ENCODE peak calls at places on chromosomes 2 and 18, in four cellular contexts. F is NCI-H1105, Y is Caco-2, Z is Calu3. M is an unnamed sample.

GRCh38 chr2:62722679-62723078 is 17.2 kb downstream of the EHBP1 start:
- DNase-seq in F (no peak), Y (no peak), Z (no peak), M (no peak)

GRCh38 chr2:237931205-237931721 is 35.6 kb upstream of the UBE2F start:
- DNase-seq in Y (no peak), F (no peak), Z (no peak), M (no peak)

GRCh38 chr2:105674859-105675541 is 69.7 kb upstream of the NCK2 start:
- DNase-seq in Y (no peak), Z (no peak), F (no peak), M (no peak)

GRCh38 chr2:25590921-25591505 is 82.4 kb downstream of the DTNB start:
- DNase-seq in Y (no peak), F (no peak), Z (no peak), M (no peak)

GRCh38 chr2:17557596-17557995 is 17.1 kb downstream of the VSNL1 start:
- DNase-seq in F (no peak), Y (no peak), Z (no peak), M (no peak)

GRCh38 chr18:21914739-21915319 is 174.2 kb downstream of the MIB1 start:
- DNase-seq in Y (peak), Z (peak), F (no peak), M (peak)

GRCh38 chr2:229265727-229266126 is 5.4 kb downstream of the PID1 start:
- DNase-seq in Y (no peak), Z (no peak), F (no peak), M (no peak)

GRCh38 chr2:158034198-158034831 is 67.4 kb upstream of the UPP2 start:
- DNase-seq in Y (peak), Z (peak), F (peak), M (peak)

GRCh38 chr2:61763605-61764034 is 90.2 kb downstream of the FAM161A start:
- DNase-seq in Y (peak), Z (peak), F (peak), M (peak)

GRCh38 chr2:31255911-31256571 is 22.1 kb downstream of the EHD3 start:
- DNase-seq in Y (no peak), F (no peak), Z (no peak), M (peak)

GRCh38 chr2:16252251-16252650 is 311.9 kb downstream of the MYCN start:
- DNase-seq in F (no peak), Z (no peak), Y (peak), M (no peak)

GRCh38 chr2:41621095-41621494 is 426.7 kb upstream of the PKDCC start:
- DNase-seq in Z (no peak), F (no peak), Y (no peak), M (no peak)

GRCh38 chr2:85009019-85009618 is 38.2 kb downstream of the KCMF1 start:
- DNase-seq in Y (no peak), F (no peak), Z (no peak), M (no peak)

GRCh38 chr2:31253344-31254155 is 19.6 kb downstream of the EHD3 start:
- DNase-seq in Y (no peak), F (no peak), Z (no peak), M (peak)

GRCh38 chr2:176356251-176356650 is 87.0 kb downstream of the MTX2 start:
- DNase-seq in Y (no peak), Z (no peak), F (no peak), M (no peak)

GRCh38 chr2:128466377-128467175 is 147.9 kb upstream of the HS6ST1 start:
- DNase-seq in Y (no peak), Z (no peak), F (no peak), M (no peak)

GRCh38 chr2:185825557-185825956 is 87.0 kb downstream of the FSIP2 start:
- DNase-seq in F (no peak), Y (no peak), Z (no peak), M (no peak)